ENCODE peak calls at places on chromosomes 11 and 22, in five cellular contexts. P, B, O, T and V are unnamed samples.
A peak's percentile ranks its signal among the peaks of the same experiment; 100 is the strongest.

GRCh38 chr11:19359425-19360000 is 118.8 kb upstream of the E2F8 start:
- DNase-seq in P (no peak), B (peak; percentile 87), O (no peak), T (no peak), V (no peak)

GRCh38 chr11:92211576-92212167 is 12.9 kb upstream of the FAT3 start:
- DNase-seq in P (peak; percentile 22), B (no peak), O (peak; percentile 17), T (peak; percentile 52), V (peak; percentile 24)

GRCh38 chr22:37505565-37505964 is 13.7 kb downstream of the CARD10 start:
- DNase-seq in P (no peak), B (no peak), O (no peak), T (no peak), V (no peak)

GRCh38 chr22:44807915-44808690 is 55.7 kb downstream of the ARHGAP8 start:
- DNase-seq in P (no peak), B (no peak), O (no peak), T (peak; percentile 73), V (no peak)

GRCh38 chr11:120183701-120184141 is 27.1 kb upstream of the OAF start:
- DNase-seq in P (no peak), B (no peak), O (peak; percentile 35), T (no peak), V (peak; percentile 5)

GRCh38 chr22:35783943-35784614 is 66.4 kb downstream of the APOL5 start:
- DNase-seq in P (peak; percentile 56), B (peak; percentile 30), O (no peak), T (no peak), V (no peak)

GRCh38 chr11:69873166-69874077 is 54.2 kb upstream of the FGF3 start:
- DNase-seq in P (no peak), B (no peak), O (no peak), T (no peak), V (no peak)

GRCh38 chr11:79437981-79438630 is 2.7 kb downstream of the TENM4 start:
- DNase-seq in P (no peak), B (peak; percentile 79), O (peak; percentile 58), T (peak; percentile 40), V (no peak)

GRCh38 chr11:18773104-18773503 is 18.5 kb downstream of the PTPN5 start:
- DNase-seq in P (no peak), B (no peak), O (no peak), T (no peak), V (no peak)

GRCh38 chr22:33271390-33272161 is 213.4 kb upstream of the SYN3 start:
- DNase-seq in P (peak; percentile 1), B (peak; percentile 3), O (peak; percentile 59), T (no peak), V (no peak)

GRCh38 chr22:46929689-46930225 is 167.3 kb downstream of the TBC1D22A start:
- DNase-seq in P (no peak), B (peak; percentile 7), O (no peak), T (no peak), V (no peak)

GRCh38 chr22:46931881-46932280 is 169.4 kb downstream of the TBC1D22A start:
- DNase-seq in P (peak; percentile 76), B (no peak), O (no peak), T (no peak), V (no peak)

GRCh38 chr22:46933040-46933439 is 170.6 kb downstream of the TBC1D22A start:
- DNase-seq in P (no peak), B (no peak), O (no peak), T (no peak), V (no peak)

GRCh38 chr22:46933526-46933925 is 171.1 kb downstream of the TBC1D22A start:
- DNase-seq in P (no peak), B (no peak), O (no peak), T (no peak), V (no peak)

GRCh38 chr22:46931414-46931813 is 169.0 kb downstream of the TBC1D22A start:
- DNase-seq in P (peak; percentile 23), B (peak; percentile 29), O (no peak), T (no peak), V (no peak)
- TF ChIP-seq CTCF in P (peak; percentile 64), B (peak; percentile 9), O (no peak), T (no peak), V (no peak)

GRCh38 chr11:105156231-105156630 is 16.7 kb upstream of the CARD18 start:
- DNase-seq in P (no peak), B (no peak), O (no peak), T (no peak), V (no peak)

GRCh38 chr11:105152556-105152955 is 13.0 kb upstream of the CARD18 start:
- DNase-seq in P (no peak), B (no peak), O (no peak), T (no peak), V (no peak)

GRCh38 chr11:105153392-105153791 is 13.8 kb upstream of the CARD18 start:
- DNase-seq in P (peak; percentile 48), B (no peak), O (no peak), T (no peak), V (no peak)

GRCh38 chr11:105156720-105157119 is 17.2 kb upstream of the CARD18 start:
- DNase-seq in P (no peak), B (no peak), O (no peak), T (no peak), V (no peak)

GRCh38 chr11:105155679-105156078 is 16.1 kb upstream of the CARD18 start:
- DNase-seq in P (no peak), B (no peak), O (no peak), T (no peak), V (no peak)
- TF ChIP-seq CTCF in P (no peak), B (no peak), O (no peak), T (no peak), V (no peak)

DNA sequence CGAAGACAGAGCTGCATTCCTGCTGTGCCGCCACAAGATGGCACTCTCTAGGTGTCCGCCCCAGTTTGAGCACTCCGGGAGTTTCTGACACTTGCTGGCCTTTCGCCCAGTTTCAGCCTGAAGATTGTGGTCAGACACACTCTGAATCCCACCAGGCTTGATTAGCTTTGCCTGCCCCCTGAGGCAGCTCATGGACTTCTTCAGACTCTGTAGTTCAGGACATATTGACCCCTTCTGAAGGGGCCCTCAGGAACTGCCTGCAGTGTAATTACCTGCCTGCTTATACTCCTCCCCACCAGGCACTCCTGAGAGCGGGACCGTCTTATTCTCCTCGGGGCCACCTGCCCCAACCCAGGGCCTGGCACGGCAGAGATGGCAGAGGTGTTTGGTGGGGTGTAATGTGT is 46.2 kb downstream of the EIF3F start:
- DNase-seq in P (peak; percentile 69), B (peak; percentile 90), O (peak; percentile 88), T (peak; percentile 78), V (peak; percentile 62)
- TF ChIP-seq CTCF in P (peak; percentile 94), B (peak; percentile 90), O (peak; percentile 87), T (peak; percentile 29), V (peak; percentile 92)

GRCh38 chr11:77471520-77472234 is 2.2 kb downstream of the PAK1 start:
- DNase-seq in P (no peak), B (peak; percentile 39), O (no peak), T (peak; percentile 30), V (peak; percentile 22)
- TF ChIP-seq CTCF in P (peak; percentile 46), B (no peak), O (no peak), T (no peak), V (peak; percentile 56)

DNA sequence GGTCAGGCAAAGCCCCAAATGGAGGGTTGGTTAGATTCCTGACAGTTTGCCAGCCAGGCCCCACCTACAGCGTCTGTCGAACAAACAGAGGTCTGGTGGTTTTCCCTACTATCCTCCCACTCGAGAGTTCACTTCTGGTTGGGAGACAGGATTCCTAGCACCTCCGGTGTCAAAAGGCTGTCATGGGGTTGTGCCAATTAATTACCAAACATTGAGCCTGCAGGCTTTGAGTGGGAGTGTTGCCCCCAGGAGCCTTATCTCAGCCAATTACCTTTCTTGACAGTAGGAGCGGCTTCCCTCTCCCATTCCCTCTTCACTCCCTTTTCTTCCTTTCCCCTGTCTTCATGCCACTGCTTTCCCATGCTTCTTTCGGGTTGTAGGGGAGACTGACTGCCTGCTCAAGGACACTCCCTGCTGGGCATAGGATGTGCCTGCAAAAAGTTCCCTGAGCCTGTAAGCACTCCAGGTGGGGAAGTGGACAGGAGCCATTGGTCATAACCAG is 4.7 kb upstream of the TTC36 start:
- DNase-seq in P (peak; percentile 14), B (no peak), O (no peak), T (peak; percentile 51), V (no peak)
- TF ChIP-seq CTCF in P (peak; percentile 73), B (no peak), O (no peak), T (no peak), V (peak; percentile 44)

DNA sequence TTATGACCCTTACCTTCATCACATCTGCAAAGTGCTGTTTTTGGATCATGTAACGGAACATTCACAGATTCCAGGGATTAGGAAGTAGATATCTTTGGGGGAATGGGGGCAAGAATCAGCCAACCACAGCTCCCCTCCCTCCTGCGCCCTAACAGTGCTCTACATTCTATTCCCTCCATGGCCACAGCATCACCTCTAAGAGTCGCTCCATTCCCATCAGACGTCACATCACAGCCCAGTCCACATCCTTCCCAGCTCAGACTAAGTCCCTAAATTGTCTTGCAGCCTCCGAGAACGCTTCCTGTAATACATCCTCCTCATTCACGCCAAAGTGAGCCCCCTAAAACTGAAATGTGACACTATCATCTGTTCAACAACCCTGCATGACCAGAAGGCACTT is 5.9 kb downstream of the SCGB1D1 start:
- DNase-seq in P (no peak), B (no peak), O (no peak), T (no peak), V (no peak)
- TF ChIP-seq CTCF in P (no peak), B (no peak), O (no peak), T (no peak), V (no peak)

DNA sequence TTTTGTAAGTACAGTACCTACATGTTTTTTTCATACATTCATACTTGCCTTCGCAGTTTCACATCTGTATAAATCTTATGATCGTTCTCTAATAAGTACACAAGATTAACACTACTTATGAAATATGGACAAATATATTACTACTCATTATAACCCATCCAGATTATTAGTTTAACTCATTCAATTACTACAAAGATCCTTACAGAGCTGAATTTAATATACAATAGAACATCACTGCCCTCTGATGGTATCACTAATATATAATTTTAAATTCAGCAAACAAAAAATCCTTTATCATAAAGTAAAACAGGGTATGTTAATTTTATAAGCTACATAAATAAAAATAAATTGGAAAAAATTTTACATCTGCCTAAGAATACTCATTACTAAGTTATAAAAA is 7.4 kb downstream of the SVIP start:
- DNase-seq in P (no peak), B (no peak), O (no peak), T (no peak), V (no peak)
- TF ChIP-seq CTCF in P (no peak), B (no peak), O (no peak), T (no peak), V (no peak)

GRCh38 chr11:129694966-129695365 is 120.7 kb upstream of the TMEM45B start:
- DNase-seq in P (peak; percentile 5), B (no peak), O (no peak), T (no peak), V (no peak)
- TF ChIP-seq CTCF in P (no peak), B (no peak), O (no peak), T (no peak), V (no peak)